ENCODE peak calls at places on chromosome 2, in four cellular contexts. N is B cell, M is HCT116, V is thoracic aorta. R is an unnamed sample.

GRCh38 chr2:111704246-111704645 is 179.7 kb downstream of the ANAPC1 start:
- DNase-seq in N (no peak), M (no peak), V (no peak), R (no peak)

GRCh38 chr2:241302759-241303651 is 12.5 kb downstream of the HDLBP start:
- DNase-seq in N (no peak), M (no peak), V (no peak), R (no peak)

GRCh38 chr2:132568679-132569078 is 101.3 kb downstream of the LYPD1 start:
- DNase-seq in N (no peak), M (no peak), V (no peak), R (no peak)

GRCh38 chr2:86806059-86806857 is 15.5 kb upstream of the CD8A start:
- DNase-seq in N (no peak), M (no peak), V (no peak), R (no peak)

GRCh38 chr2:120109186-120110061 is 96.5 kb downstream of the EPB41L5 start:
- DNase-seq in N (peak), M (peak), V (no peak), R (peak)

GRCh38 chr2:11187733-11188132 is 32.5 kb downstream of the SLC66A3 start:
- DNase-seq in N (no peak), M (no peak), V (no peak), R (no peak)

GRCh38 chr2:19580264-19580663 is 221.8 kb upstream of the OSR1 start:
- DNase-seq in N (no peak), M (no peak), V (no peak), R (no peak)

GRCh38 chr2:169362346-169363026 is at the start of gene LRP2:
- DNase-seq in N (peak), M (no peak), V (no peak), R (peak)

GRCh38 chr2:54859997-54860701 is 136.7 kb downstream of the EML6 start:
- DNase-seq in N (no peak), M (no peak), V (no peak), R (no peak)

GRCh38 chr2:241190291-241190981 is 2.0 kb downstream of the ANO7 start:
- DNase-seq in N (no peak), M (no peak), V (no peak), R (no peak)

GRCh38 chr2:196101325-196101981 is 32.8 kb upstream of the DNAH7 start:
- DNase-seq in N (peak), M (no peak), V (no peak), R (peak)

GRCh38 chr2:170573660-170574059 is 141.5 kb upstream of the SP5 start:
- DNase-seq in N (no peak), M (no peak), V (no peak), R (no peak)

GRCh38 chr2:174974131-174974530 is 31.1 kb downstream of the CHN1 start:
- DNase-seq in N (no peak), M (no peak), V (no peak), R (no peak)

GRCh38 chr2:20042531-20042930 is 8.9 kb downstream of the LAPTM4A start:
- DNase-seq in N (no peak), M (no peak), V (no peak), R (no peak)

GRCh38 chr2:179543361-179543901 is 278.8 kb upstream of the SESTD1 start:
- DNase-seq in N (no peak), M (no peak), V (no peak), R (no peak)

GRCh38 chr2:225766431-225766830 is 366.9 kb downstream of the NYAP2 start:
- DNase-seq in N (no peak), M (no peak), V (no peak), R (no peak)

GRCh38 chr2:241891315-241891987 is 21.9 kb downstream of the RTP5 start:
- DNase-seq in N (no peak), M (no peak), V (no peak), R (no peak)

GRCh38 chr2:206921507-206921906 is 17.8 kb upstream of the CPO start:
- DNase-seq in N (no peak), M (no peak), V (no peak), R (no peak)

GRCh38 chr2:240232961-240233890 is 92.8 kb upstream of the OTOS start:
- DNase-seq in N (peak), M (peak), V (peak), R (peak)

GRCh38 chr2:226524381-226524843 is 275.2 kb downstream of the IRS1 start:
- DNase-seq in N (no peak), M (no peak), V (no peak), R (no peak)

GRCh38 chr2:43657241-43657640 is 19.0 kb downstream of the C1GALT1C1L start:
- DNase-seq in N (no peak), M (no peak), V (no peak), R (no peak)

GRCh38 chr2:239444626-239445625 is 44.1 kb upstream of the HDAC4 start:
- DNase-seq in N (no peak), M (no peak), V (no peak), R (no peak)

GRCh38 chr2:28403388-28403956 is 10.8 kb downstream of the FOSL2 start:
- DNase-seq in N (no peak), M (no peak), V (no peak), R (no peak)

GRCh38 chr2:173286153-173286809 is 68.4 kb upstream of the CDCA7 start:
- DNase-seq in N (no peak), M (no peak), V (no peak), R (peak)

GRCh38 chr2:201978333-201978732 is 55.3 kb upstream of the FZD7 start:
- DNase-seq in N (no peak), M (no peak), V (no peak), R (no peak)

GRCh38 chr2:234422242-234422641 is 74.6 kb downstream of the ARL4C start:
- DNase-seq in N (no peak), M (peak), V (no peak), R (no peak)

GRCh38 chr2:197453914-197454398 is 604 bp downstream of the COQ10B start:
- DNase-seq in N (no peak), M (peak), V (no peak), R (peak)

GRCh38 chr2:171056307-171056706 is 104.4 kb downstream of the TLK1 start:
- DNase-seq in N (no peak), M (no peak), V (no peak), R (no peak)

GRCh38 chr2:58967736-58968135 is 726.6 kb upstream of the FANCL start:
- DNase-seq in N (no peak), M (no peak), V (no peak), R (no peak)

GRCh38 chr2:28358668-28359201 is 33.9 kb upstream of the FOSL2 start:
- DNase-seq in N (no peak), M (no peak), V (no peak), R (no peak)

GRCh38 chr2:41728757-41729338 is 319.0 kb upstream of the PKDCC start:
- DNase-seq in N (no peak), M (no peak), V (no peak), R (no peak)

GRCh38 chr2:234953116-234954031 is 1.6 kb downstream of the SH3BP4 start:
- DNase-seq in N (no peak), M (no peak), V (no peak), R (no peak)

GRCh38 chr2:152646775-152647174 is 70.5 kb downstream of the PRPF40A start:
- DNase-seq in N (no peak), M (no peak), V (no peak), R (no peak)

GRCh38 chr2:105149272-105149671 is 92.3 kb upstream of the GPR45 start:
- DNase-seq in N (no peak), M (no peak), V (no peak), R (no peak)

GRCh38 chr2:176085861-176086771 is 2.4 kb upstream of the EVX2 start:
- DNase-seq in N (no peak), M (peak), V (no peak), R (peak)

GRCh38 chr2:20421988-20422678 is 24.7 kb upstream of the RHOB start:
- DNase-seq in N (no peak), M (no peak), V (peak), R (no peak)

GRCh38 chr2:3181416-3182010 is 196.1 kb downstream of the EIPR1 start:
- DNase-seq in N (no peak), M (no peak), V (no peak), R (no peak)

GRCh38 chr2:3178206-3179031 is 199.2 kb downstream of the EIPR1 start:
- DNase-seq in N (no peak), M (no peak), V (no peak), R (no peak)

GRCh38 chr2:3179626-3180025 is 198.0 kb downstream of the EIPR1 start:
- DNase-seq in N (no peak), M (no peak), V (no peak), R (no peak)

GRCh38 chr2:3180082-3180908 is 197.3 kb downstream of the EIPR1 start:
- DNase-seq in N (peak), M (no peak), V (no peak), R (no peak)

GRCh38 chr2:3179208-3179607 is 198.4 kb downstream of the EIPR1 start:
- DNase-seq in N (no peak), M (no peak), V (no peak), R (no peak)
- TF ChIP-seq CTCF in N (no peak), M (peak), V (no peak), R (peak)

DNA sequence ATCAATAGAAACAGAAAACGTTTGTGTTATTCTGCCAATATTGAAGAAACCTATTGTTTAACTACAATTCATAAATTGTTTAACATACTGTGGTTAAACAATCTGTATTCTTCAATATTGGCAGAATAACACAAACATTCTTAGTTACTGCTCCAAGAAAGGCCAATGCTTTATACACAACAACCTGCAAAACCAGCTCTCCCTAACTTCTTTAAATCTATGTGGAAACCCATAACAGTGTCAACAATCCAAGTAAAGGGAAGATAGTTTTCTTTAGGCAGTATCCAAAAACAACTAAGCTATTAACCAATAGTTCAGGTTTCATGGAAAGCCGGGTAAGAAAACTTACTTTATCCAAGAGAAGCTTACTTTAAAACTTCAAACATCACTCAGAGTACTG is 6.2 kb upstream of the RBM45 start:
- DNase-seq in N (no peak), M (no peak), V (no peak), R (no peak)
- TF ChIP-seq CTCF in N (no peak), M (no peak), V (no peak), R (no peak)

DNA sequence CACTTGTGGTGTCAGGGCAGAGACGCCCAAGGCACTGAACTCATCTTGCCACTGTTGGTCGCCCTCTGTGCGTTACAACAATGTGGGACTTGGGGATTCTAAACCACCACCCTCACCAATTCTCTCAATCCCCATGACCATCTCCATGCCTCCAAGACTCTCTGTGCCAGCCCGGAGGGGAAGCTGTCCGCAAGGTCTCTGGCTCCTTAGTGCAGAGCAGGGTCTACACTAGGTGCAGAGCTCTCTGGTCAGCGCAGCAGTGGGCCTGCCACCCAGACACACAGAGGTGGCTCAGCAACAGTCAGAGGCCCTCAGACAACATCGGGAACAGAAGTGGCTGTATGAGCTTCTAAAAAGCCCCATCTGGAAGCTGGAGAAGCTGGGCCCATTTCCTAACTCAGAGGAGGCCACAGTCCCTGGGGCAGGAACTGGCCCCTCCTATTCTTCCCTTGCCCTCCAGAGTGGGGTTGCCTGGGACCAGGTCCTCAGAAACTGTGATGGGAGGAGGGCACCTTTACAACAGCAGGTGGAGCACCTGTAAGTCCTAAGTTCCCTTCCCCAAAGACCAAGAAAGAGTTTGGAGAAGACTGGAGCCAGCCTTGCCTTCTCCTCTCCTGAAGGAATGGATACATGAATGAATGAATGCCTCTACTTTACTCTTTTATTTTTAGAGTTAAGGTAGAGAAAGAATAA is 37.7 kb downstream of the SERTAD2 start:
- DNase-seq in N (no peak), M (no peak), V (no peak), R (no peak)
- TF ChIP-seq CTCF in N (no peak), M (peak), V (no peak), R (no peak)

DNA sequence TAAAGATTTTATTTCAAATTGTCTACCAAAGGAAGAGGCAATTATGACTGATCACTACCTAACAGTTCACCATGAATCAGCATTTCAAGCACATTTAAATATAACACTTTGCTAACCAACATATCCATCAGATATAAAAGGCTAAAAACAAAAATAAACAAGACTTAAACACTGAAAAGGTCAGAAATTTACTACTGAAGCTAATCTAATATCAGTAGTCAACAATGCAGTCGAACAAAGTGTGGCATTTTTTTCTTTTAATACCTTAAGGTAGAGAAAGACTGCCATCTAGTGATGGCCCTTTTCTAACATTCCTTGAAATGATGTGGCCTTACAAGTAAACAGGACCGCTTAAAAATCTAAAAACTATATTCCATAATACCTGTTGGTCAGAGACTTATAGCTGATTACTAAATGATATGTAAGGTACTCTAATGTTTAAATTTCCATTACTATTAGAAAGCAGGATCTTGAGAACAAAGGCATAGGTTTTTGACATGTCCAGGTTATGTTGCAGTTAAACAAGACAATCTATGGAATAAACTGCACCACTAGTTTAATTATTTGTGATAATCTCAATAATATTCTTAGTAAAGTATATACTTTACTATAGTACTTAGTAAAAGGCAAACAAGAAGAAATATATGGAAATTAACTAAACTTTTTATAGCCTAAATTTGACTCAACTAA is 80.0 kb downstream of the EXOC6B start:
- DNase-seq in N (peak), M (peak), V (no peak), R (peak)
- TF ChIP-seq CTCF in N (peak), M (peak), V (peak), R (peak)

GRCh38 chr2:229314117-229314516 is 43.0 kb upstream of the PID1 start:
- DNase-seq in N (no peak), M (no peak), V (no peak), R (no peak)

GRCh38 chr2:229319558-229319957 is 48.5 kb upstream of the PID1 start:
- DNase-seq in N (no peak), M (no peak), V (no peak), R (no peak)

GRCh38 chr2:229313591-229313990 is 42.5 kb upstream of the PID1 start:
- DNase-seq in N (no peak), M (no peak), V (no peak), R (no peak)
- TF ChIP-seq CTCF in N (no peak), M (no peak), V (no peak), R (no peak)

GRCh38 chr2:232604535-232604934 is 28.9 kb upstream of the EFHD1 start:
- DNase-seq in N (no peak), M (no peak), V (no peak), R (no peak)
- TF ChIP-seq CTCF in N (no peak), M (no peak), V (no peak), R (no peak)

GRCh38 chr2:177338177-177338721 is 54.3 kb upstream of the AGPS start:
- DNase-seq in N (no peak), M (peak), V (no peak), R (no peak)
- TF ChIP-seq CTCF in N (no peak), M (no peak), V (no peak), R (no peak)